ENCODE peak calls at places on chromosomes 7 and 10, in five cellular contexts. S, Q, M, O and N are unnamed samples.
A peak's percentile ranks its signal among the peaks of the same experiment; 100 is the strongest.

GRCh38 chr10:23314835-23315239 is 29.8 kb downstream of the C10orf67 start:
- DNase-seq in S (no peak), Q (no peak), O (peak; percentile 91), M (peak; percentile 57), N (no peak)

GRCh38 chr7:28060371-28060950 is 120.1 kb downstream of the JAZF1 start:
- DNase-seq in O (no peak), S (no peak), Q (no peak), M (no peak), N (no peak)

GRCh38 chr7:137443616-137444015 is 100.1 kb upstream of the PTN start:
- DNase-seq in O (peak; percentile 66), S (no peak), M (no peak), Q (no peak), N (no peak)

GRCh38 chr7:128858380-128859231 is 4.0 kb upstream of the ATP6V1F start:
- DNase-seq in S (no peak), Q (no peak), O (peak; percentile 38), M (no peak), N (no peak)

GRCh38 chr7:83629117-83629880 is 19.6 kb downstream of the SEMA3E start:
- DNase-seq in Q (no peak), M (no peak), O (no peak), S (no peak), N (no peak)

GRCh38 chr7:22433710-22434460 is 66.1 kb downstream of the STEAP1B start:
- DNase-seq in O (peak; percentile 17), S (no peak), Q (no peak), M (no peak), N (no peak)

GRCh38 chr10:6382081-6382480 is 179.3 kb downstream of the PFKFB3 start:
- DNase-seq in O (peak; percentile 40), Q (no peak), S (no peak), M (no peak), N (no peak)

GRCh38 chr7:69992938-69993337 is 394.7 kb downstream of the AUTS2 start:
- DNase-seq in M (no peak), O (no peak), S (no peak), Q (no peak), N (no peak)

GRCh38 chr7:79308176-79308575 is 145.3 kb downstream of the MAGI2 start:
- DNase-seq in O (peak; percentile 7), Q (no peak), S (no peak), M (peak; percentile 22), N (no peak)

GRCh38 chr7:22586806-22587180 is 86.8 kb upstream of the STEAP1B start:
- DNase-seq in O (peak; percentile 46), S (no peak), M (no peak), Q (no peak), N (no peak)

GRCh38 chr7:92790987-92791386 is 45.4 kb downstream of the CDK6 start:
- DNase-seq in M (no peak), O (peak; percentile 89), Q (no peak), S (peak; percentile 52), N (no peak)

GRCh38 chr7:102891693-102892261 is 21.0 kb upstream of the LRRC17 start:
- DNase-seq in O (peak; percentile 96), M (no peak), Q (no peak), S (peak; percentile 82), N (no peak)

GRCh38 chr7:8443871-8444756 is 10.7 kb downstream of the NXPH1 start:
- DNase-seq in Q (no peak), O (no peak), M (no peak), S (no peak), N (no peak)

GRCh38 chr7:104552102-104552501 is 223.7 kb downstream of the LHFPL3 start:
- DNase-seq in Q (no peak), M (peak; percentile 2), O (peak; percentile 37), S (no peak), N (no peak)

GRCh38 chr7:79320741-79321473 is 132.6 kb downstream of the MAGI2 start:
- DNase-seq in O (no peak), S (no peak), Q (no peak), M (no peak), N (no peak)

GRCh38 chr10:79056361-79056735 is 12.4 kb upstream of the ZMIZ1 start:
- DNase-seq in M (no peak), Q (peak; percentile 34), O (no peak), S (peak; percentile 21), N (peak; percentile 14)

GRCh38 chr7:102286237-102287081 is at the start of gene SH2B2:
- DNase-seq in O (peak; percentile 79), M (no peak), S (peak; percentile 88), Q (peak; percentile 91), N (peak; percentile 90)

GRCh38 chr7:28005075-28005847 is 175.3 kb downstream of the JAZF1 start:
- DNase-seq in O (no peak), Q (no peak), M (no peak), S (no peak), N (no peak)

GRCh38 chr10:69634759-69635425 is 4.8 kb downstream of the FAM241B start:
- DNase-seq in O (no peak), Q (no peak), M (no peak), S (no peak), N (no peak)

GRCh38 chr7:2248984-2249694 is 7.1 kb downstream of the NUDT1 start:
- DNase-seq in M (no peak), O (peak; percentile 98), S (peak; percentile 91), Q (peak; percentile 79), N (peak; percentile 70)

GRCh38 chr7:141335164-141335563 is 216.0 kb upstream of the AGK start:
- DNase-seq in S (no peak), M (no peak), O (no peak), Q (no peak), N (no peak)

GRCh38 chr7:3279147-3279818 is 21.8 kb upstream of the SDK1 start:
- DNase-seq in O (no peak), S (no peak), M (no peak), Q (no peak), N (no peak)

GRCh38 chr10:101036726-101037125 is 5.7 kb downstream of the SFXN3 start:
- DNase-seq in S (no peak), O (no peak), M (no peak), Q (no peak), N (no peak)

GRCh38 chr7:19369806-19370205 is 224.6 kb upstream of the FERD3L start:
- DNase-seq in Q (no peak), S (no peak), M (no peak), O (no peak), N (no peak)

GRCh38 chr10:52232561-52233350 is 81.3 kb upstream of the DKK1 start:
- DNase-seq in O (peak; percentile 6), M (no peak), Q (no peak), S (no peak), N (no peak)

GRCh38 chr10:89156161-89156560 is 51.0 kb downstream of the CH25H start:
- DNase-seq in S (no peak), Q (no peak), M (no peak), O (no peak), N (no peak)

GRCh38 chr7:26197153-26198115 is 3.1 kb downstream of the HNRNPA2B1 start:
- DNase-seq in M (no peak), Q (no peak), S (no peak), O (peak; percentile 46), N (no peak)

GRCh38 chr7:26200113-26200443 is 468 bp downstream of the HNRNPA2B1 start:
- DNase-seq in S (peak; percentile 76), O (peak; percentile 88), Q (peak; percentile 87), M (no peak), N (peak; percentile 79)

GRCh38 chr7:26199301-26200112 is 1.0 kb downstream of the HNRNPA2B1 start:
- DNase-seq in O (peak; percentile 77), S (peak; percentile 83), Q (peak; percentile 82), M (no peak), N (peak; percentile 77)

GRCh38 chr7:26198781-26199169 is 1.8 kb downstream of the HNRNPA2B1 start:
- DNase-seq in Q (no peak), S (no peak), M (no peak), O (no peak), N (no peak)

DNA sequence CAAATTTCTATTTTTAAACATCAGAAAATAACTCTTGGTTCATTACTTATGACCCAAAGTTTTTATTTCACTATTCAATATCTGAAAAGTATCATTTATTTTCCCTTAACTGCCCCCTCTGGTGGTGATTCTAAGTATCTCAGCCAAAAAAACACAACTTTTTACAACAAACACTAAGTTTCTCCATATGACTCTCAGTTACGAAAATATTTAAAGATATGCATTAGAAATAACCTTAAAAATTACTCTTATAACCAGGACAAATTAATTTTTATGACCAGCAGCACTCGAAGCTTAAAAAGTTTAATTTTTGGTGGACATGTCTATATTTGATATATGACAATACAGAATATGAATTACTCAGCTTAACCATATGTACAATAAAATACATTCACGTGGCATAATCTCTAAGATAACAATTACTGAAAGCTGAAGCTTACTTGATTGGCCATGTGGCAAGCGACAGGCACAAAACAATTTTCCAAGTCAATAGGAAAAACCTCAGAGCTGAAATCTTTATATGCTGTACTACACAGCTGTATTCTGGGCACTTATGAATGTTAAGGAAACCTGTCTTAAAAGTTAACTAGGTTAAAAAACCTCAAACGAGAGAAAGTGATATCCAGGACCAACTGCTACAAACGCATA is 2.3 kb downstream of the HNRNPA2B1 start:
- DNase-seq in Q (no peak), O (peak; percentile 59), M (no peak), S (no peak), N (no peak)
- H3K4me1 ChIP-seq in Q (peaks cover 51% of the 10 kb centered on the region), O (peaks cover 30% of the 10 kb centered on the region), M (peaks cover 5% of the 10 kb centered on the region), S (peaks cover 1% of the 10 kb centered on the region), N (peaks cover 52% of the 10 kb centered on the region)

DNA sequence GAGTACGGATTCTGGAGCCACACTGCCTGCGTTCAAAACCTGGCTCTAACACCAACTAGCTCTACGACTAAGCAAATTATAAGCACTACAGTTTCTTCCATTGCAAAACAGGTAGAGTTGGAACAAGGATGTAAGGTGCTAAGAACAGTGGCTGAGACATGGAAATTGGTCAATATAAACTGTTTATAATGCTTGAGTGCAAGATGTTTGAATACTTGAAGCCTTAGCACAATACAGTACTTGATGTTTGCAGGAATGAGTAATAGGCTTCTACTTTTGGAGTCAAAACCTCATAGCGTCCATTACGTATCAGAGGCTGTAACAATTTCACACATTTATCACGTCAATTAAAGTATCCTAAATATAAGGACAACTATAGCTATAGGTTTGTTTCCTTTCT is 6.9 kb downstream of the NT5C2 start:
- DNase-seq in O (no peak), Q (no peak), S (no peak), M (no peak), N (no peak)
- H3K4me1 ChIP-seq in O (peaks cover 28% of the 10 kb centered on the region), Q (peaks cover 79% of the 10 kb centered on the region), S (peaks cover 2% of the 10 kb centered on the region), M (peaks cover 12% of the 10 kb centered on the region), N (peaks cover 90% of the 10 kb centered on the region)

DNA sequence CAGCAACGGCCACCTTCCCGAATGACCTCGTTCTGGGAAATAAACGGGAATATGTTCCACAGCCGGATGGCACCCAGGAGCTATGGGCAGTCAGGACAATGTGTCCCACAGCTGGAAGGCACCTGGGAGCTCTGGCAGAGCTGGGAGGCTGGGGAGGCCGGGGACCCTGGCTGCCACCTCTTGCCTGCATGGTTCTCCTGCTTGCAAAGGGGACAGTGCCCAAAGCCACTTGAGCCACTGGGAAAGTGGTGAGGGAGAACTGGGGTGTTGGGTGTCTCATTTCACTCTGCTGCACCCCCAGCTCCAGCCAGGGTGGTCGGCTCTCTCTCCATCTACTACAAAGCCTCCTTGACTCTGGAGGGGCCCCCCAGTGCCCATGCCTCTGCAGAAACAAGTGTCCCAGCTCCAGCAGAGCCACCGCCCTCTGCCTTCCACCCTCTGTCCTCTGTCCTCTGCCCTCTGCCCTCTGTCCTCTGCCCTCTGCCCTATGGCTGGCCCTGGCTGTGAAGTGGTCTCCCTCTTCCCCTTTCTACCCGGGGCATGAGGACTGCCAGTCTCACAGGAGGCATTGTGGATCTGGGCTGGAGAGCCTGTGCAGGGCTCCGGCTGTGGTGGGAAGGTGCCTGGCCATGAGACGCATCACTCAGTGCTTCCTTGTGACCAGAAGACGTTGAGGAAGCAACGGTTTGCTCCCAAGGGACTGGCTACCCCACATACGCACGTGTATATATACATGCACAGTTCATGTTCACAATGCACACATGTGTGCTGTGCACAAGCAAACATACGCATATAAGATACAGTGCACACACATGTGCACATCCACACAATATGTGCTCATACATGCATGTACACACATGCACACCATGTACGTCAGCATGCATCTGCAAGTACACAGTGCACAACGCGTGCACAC is 21.5 kb upstream of the INPP5A start:
- DNase-seq in S (no peak), Q (no peak), M (no peak), O (no peak), N (peak; percentile 34)
- H3K4me1 ChIP-seq in S (no peaks in the 10 kb centered on the region), Q (peaks cover 62% of the 10 kb centered on the region), M (peaks cover 30% of the 10 kb centered on the region), O (peaks cover 27% of the 10 kb centered on the region), N (peaks cover 63% of the 10 kb centered on the region)

GRCh38 chr10:125156196-125156595 is 4.2 kb downstream of the CTBP2 start:
- DNase-seq in Q (no peak), S (no peak), O (no peak), M (no peak), N (no peak)
- H3K4me1 ChIP-seq in Q (peaks cover 66% of the 10 kb centered on the region), S (no peaks in the 10 kb centered on the region), O (peaks cover 51% of the 10 kb centered on the region), M (peaks cover 48% of the 10 kb centered on the region), N (peaks cover 67% of the 10 kb centered on the region)